ENCODE peak calls at places on chromosomes 3 and 15, in nine cellular contexts. S, H, D, J, G, L, W, T and O are unnamed samples.

GRCh38 chr3:188627652-188628051 is 473.7 kb downstream of the LPP start:
- DNase-seq in J (no peak), S (no peak), D (peak), T (no peak), W (no peak), L (peak), H (no peak), G (no peak), O (no peak)

GRCh38 chr15:70826634-70827033 is 27.3 kb downstream of the LARP6 start:
- DNase-seq in G (no peak), J (no peak), S (no peak), H (no peak), T (no peak), D (peak), L (peak), W (no peak), O (peak)

GRCh38 chr3:46959169-46959515 is 17.4 kb downstream of the CCDC12 start:
- DNase-seq in S (no peak), L (no peak), H (no peak), W (no peak), T (no peak), G (no peak), J (no peak), D (no peak), O (peak)

GRCh38 chr15:47066386-47066785 is 650.9 kb upstream of the SEMA6D start:
- DNase-seq in D (no peak), W (no peak), G (no peak), S (no peak), J (no peak), L (no peak), T (no peak), H (no peak), O (no peak)

GRCh38 chr3:88307666-88308065 is 157.9 kb downstream of the C3orf38 start:
- DNase-seq in G (no peak), W (peak), J (no peak), S (no peak), H (no peak), T (no peak), L (no peak), D (no peak), O (no peak)

GRCh38 chr15:73333001-73333400 is 35.8 kb downstream of the HCN4 start:
- DNase-seq in W (no peak), D (no peak), G (no peak), T (no peak), L (no peak), S (no peak), H (no peak), J (no peak), O (no peak)

GRCh38 chr15:100516592-100517489 is 11.9 kb downstream of the CERS3 start:
- DNase-seq in W (no peak), H (no peak), J (no peak), T (peak), L (no peak), G (no peak), S (no peak), D (no peak), O (no peak)

GRCh38 chr3:105965384-105965783 is 96.6 kb upstream of the CBLB start:
- DNase-seq in G (no peak), L (peak), J (no peak), H (no peak), W (no peak), T (no peak), S (no peak), D (no peak), O (no peak)

GRCh38 chr3:140927711-140928110 is 13.9 kb upstream of the SLC25A36 start:
- DNase-seq in W (no peak), T (no peak), H (no peak), J (peak), L (no peak), G (no peak), D (no peak), S (no peak), O (no peak)

GRCh38 chr3:178275793-178276192 is 260.4 kb upstream of the KCNMB2 start:
- DNase-seq in L (no peak), J (no peak), W (no peak), H (no peak), D (no peak), G (no peak), T (no peak), S (no peak), O (no peak)

GRCh38 chr3:10715886-10716285 is 100.1 kb upstream of the SLC6A11 start:
- DNase-seq in S (no peak), W (no peak), T (no peak), G (no peak), D (no peak), H (no peak), J (no peak), L (no peak), O (no peak)

GRCh38 chr3:138220788-138221187 is 33.7 kb downstream of the ARMC8 start:
- DNase-seq in T (no peak), L (no peak), J (no peak), G (no peak), H (no peak), D (no peak), S (no peak), W (no peak), O (no peak)

GRCh38 chr15:98649996-98650870 is 1.9 kb downstream of the IGF1R start:
- DNase-seq in T (no peak), H (peak), W (peak), S (peak), L (no peak), D (no peak), J (peak), G (peak), O (no peak)

GRCh38 chr15:80251505-80252280 is at the start of gene CTXND1:
- DNase-seq in S (peak), L (no peak), G (no peak), H (no peak), W (peak), T (no peak), J (no peak), D (no peak), O (no peak)

GRCh38 chr3:38816026-38816425 is at the start of gene SCN10A:
- DNase-seq in W (no peak), T (no peak), D (no peak), H (no peak), S (no peak), G (no peak), J (no peak), L (no peak), O (no peak)

GRCh38 chr15:59174846-59175831 is 31.5 kb upstream of the LDHAL6B start:
- DNase-seq in H (peak), L (peak), D (peak), G (no peak), T (no peak), W (peak), J (peak), S (peak), O (peak)

GRCh38 chr3:171295502-171296373 is 164.5 kb downstream of the TNIK start:
- DNase-seq in T (no peak), G (no peak), D (no peak), W (peak), J (no peak), H (no peak), S (peak), L (no peak), O (no peak)

GRCh38 chr15:74174216-74174965 is 881 bp downstream of the ISLR start:
- DNase-seq in W (no peak), G (no peak), H (no peak), J (no peak), L (peak), D (no peak), S (no peak), T (peak), O (no peak)

GRCh38 chr3:13715167-13715954 is 164.5 kb downstream of the WNT7A start:
- DNase-seq in W (no peak), T (no peak), G (no peak), D (no peak), S (no peak), J (peak), L (no peak), H (no peak), O (no peak)

GRCh38 chr3:22475665-22476064 is 724.7 kb upstream of the ZNF385D start:
- DNase-seq in W (no peak), S (no peak), H (peak), D (no peak), J (no peak), L (peak), G (no peak), T (no peak), O (no peak)

GRCh38 chr15:101398247-101398646 is 91.3 kb downstream of the PCSK6 start:
- DNase-seq in T (no peak), J (no peak), S (no peak), G (no peak), H (no peak), W (no peak), L (no peak), D (no peak), O (no peak)

GRCh38 chr3:157135671-157136396 is 24.1 kb downstream of the CCNL1 start:
- DNase-seq in H (no peak), J (no peak), S (peak), G (no peak), L (peak), D (no peak), T (no peak), W (no peak), O (no peak)

GRCh38 chr3:55683666-55684270 is 196.7 kb upstream of the WNT5A start:
- DNase-seq in H (no peak), D (no peak), T (no peak), W (no peak), J (no peak), S (no peak), L (no peak), G (no peak), O (no peak)

GRCh38 chr15:101250331-101250730 is 1.5 kb downstream of the CHSY1 start:
- DNase-seq in J (no peak), L (peak), H (no peak), S (no peak), G (no peak), T (no peak), W (peak), D (no peak), O (no peak)

GRCh38 chr3:126522363-126522788 is 1.6 kb upstream of the CHST13 start:
- DNase-seq in J (peak), G (peak), H (peak), T (peak), L (peak), W (peak), D (peak), S (peak), O (no peak)

GRCh38 chr3:149224736-149225594 is 3.3 kb upstream of the CP start:
- DNase-seq in G (no peak), H (peak), J (no peak), S (peak), W (no peak), L (peak), T (no peak), D (no peak), O (no peak)

GRCh38 chr3:186614597-186615483 is 2.0 kb downstream of the AHSG start:
- DNase-seq in T (peak), L (peak), H (peak), W (peak), S (peak), J (peak), D (peak), G (peak), O (peak)

GRCh38 chr3:134641671-134642300 is 9.0 kb downstream of the KY start:
- DNase-seq in J (peak), T (no peak), H (no peak), G (no peak), W (no peak), S (no peak), D (no peak), L (no peak), O (no peak)

GRCh38 chr3:11603628-11604027 is 40.1 kb downstream of the VGLL4 start:
- DNase-seq in L (peak), S (no peak), J (no peak), G (no peak), D (no peak), T (no peak), W (no peak), H (no peak), O (no peak)

GRCh38 chr3:46466273-46466672 is 1.6 kb upstream of the LTF start:
- DNase-seq in L (no peak), T (no peak), W (no peak), S (no peak), H (no peak), G (no peak), J (peak), D (no peak), O (no peak)

GRCh38 chr3:197339841-197340520 is 41.6 kb upstream of the DLG1 start:
- DNase-seq in H (no peak), S (no peak), W (no peak), D (no peak), J (no peak), G (no peak), T (no peak), L (peak), O (no peak)

GRCh38 chr3:107025961-107026360 is 351.3 kb upstream of the CCDC54 start:
- DNase-seq in H (no peak), J (no peak), L (no peak), G (no peak), T (no peak), S (no peak), D (no peak), W (no peak), O (no peak)

GRCh38 chr3:8851703-8852102 is 82.3 kb upstream of the OXTR start:
- DNase-seq in G (no peak), T (no peak), H (no peak), S (no peak), J (no peak), L (peak), D (no peak), W (no peak), O (no peak)

GRCh38 chr3:101849714-101850326 is 506 bp downstream of the NFKBIZ start:
- DNase-seq in W (peak), L (no peak), H (peak), T (no peak), D (no peak), J (peak), S (peak), G (peak), O (no peak)

GRCh38 chr3:139292933-139293664 is 50.7 kb upstream of the MRPS22 start:
- DNase-seq in L (no peak), S (no peak), W (no peak), G (no peak), D (no peak), J (no peak), H (no peak), T (peak), O (no peak)

GRCh38 chr3:152315623-152316022 is 46.9 kb downstream of the MBNL1 start:
- DNase-seq in S (no peak), W (no peak), J (no peak), G (no peak), T (no peak), H (no peak), D (no peak), L (no peak), O (no peak)

GRCh38 chr3:141969711-141970110 is 93.3 kb downstream of the ATP1B3 start:
- DNase-seq in L (no peak), W (no peak), T (no peak), D (no peak), S (no peak), G (no peak), J (no peak), H (no peak), O (no peak)

GRCh38 chr15:85742186-85742751 is 52.5 kb downstream of the KLHL25 start:
- DNase-seq in L (peak), D (no peak), H (no peak), W (no peak), G (no peak), S (no peak), J (no peak), T (no peak), O (no peak)

GRCh38 chr3:134543113-134543512 is 57.3 kb downstream of the CEP63 start:
- DNase-seq in L (no peak), G (no peak), T (no peak), D (no peak), H (no peak), J (no peak), S (no peak), W (no peak), O (no peak)

GRCh38 chr3:34015204-34016142 is 217.0 kb downstream of the PDCD6IP start:
- DNase-seq in H (peak), J (no peak), L (peak), G (no peak), W (peak), T (no peak), S (peak), D (no peak), O (peak)
- H3K4me3 ChIP-seq in H (no peak), J (no peak), L (no peak), G (no peak), W (no peak), T (no peak), S (no peak), D (no peak), O (no peak)

GRCh38 chr15:55318588-55319494 is at the start of the genes PIGB and PIGBOS1:
- DNase-seq in T (peak), W (peak), L (peak), G (peak), J (peak), D (peak), H (peak), S (peak), O (peak)

GRCh38 chr15:55322452-55322851 is 3.4 kb downstream of the PIGB start:
- DNase-seq in W (peak), H (no peak), J (no peak), L (no peak), S (no peak), T (no peak), G (no peak), D (no peak), O (no peak)

GRCh38 chr15:55320963-55321362 is 1.9 kb downstream of the PIGB start:
- DNase-seq in L (no peak), S (no peak), T (no peak), D (no peak), J (no peak), W (no peak), H (no peak), G (no peak), O (no peak)

DNA sequence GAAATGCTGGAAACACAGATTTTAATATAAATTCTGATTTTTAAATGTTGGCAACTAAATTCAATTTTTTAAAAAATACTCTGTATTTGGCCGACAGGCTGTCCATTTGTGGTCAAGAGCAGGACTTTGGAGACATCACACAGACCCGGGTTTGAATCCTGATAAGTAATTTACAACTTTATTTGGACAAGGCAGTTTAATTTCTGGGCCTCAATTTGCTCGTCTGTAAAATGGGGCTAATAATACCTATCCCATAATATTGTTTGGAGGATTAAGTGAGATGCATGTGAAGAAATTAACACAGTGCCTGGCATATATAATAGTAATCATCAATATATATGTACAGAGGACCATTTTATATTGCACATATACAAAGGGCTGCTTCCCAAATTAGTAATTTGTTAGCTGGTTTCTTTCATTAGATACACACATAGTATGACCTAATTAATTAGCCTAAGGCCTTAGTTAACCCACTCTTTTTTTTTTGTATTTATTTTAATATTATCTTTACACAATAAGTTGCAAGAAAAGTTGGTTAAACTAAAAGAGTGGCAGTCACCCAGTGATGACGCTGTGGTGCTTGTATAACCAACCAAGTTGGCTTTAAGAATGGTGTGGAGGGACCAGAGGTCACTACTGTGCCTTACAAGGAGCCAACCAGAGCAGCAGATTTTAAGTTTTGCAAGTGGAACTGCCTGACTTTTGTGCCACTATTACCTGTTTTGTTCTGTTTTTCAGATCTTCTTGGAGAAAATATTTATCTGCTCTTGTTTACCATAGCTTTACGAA is 709 bp downstream of the PIGB start:
- DNase-seq in L (peak), W (peak), T (no peak), S (no peak), G (no peak), D (no peak), H (peak), J (peak), O (no peak)
- H3K4me3 ChIP-seq in L (peak), W (peak), T (peak), S (peak), G (peak), D (peak), H (peak), J (peak), O (peak)

GRCh38 chr3:31924628-31925270 is 56.3 kb downstream of the OSBPL10 start:
- DNase-seq in J (no peak), L (no peak), D (no peak), T (no peak), W (no peak), S (no peak), G (no peak), H (no peak), O (no peak)

GRCh38 chr3:31922962-31923361 is 58.1 kb downstream of the OSBPL10 start:
- DNase-seq in W (no peak), S (no peak), G (no peak), D (no peak), L (peak), H (no peak), J (no peak), T (no peak), O (no peak)

GRCh38 chr3:31927806-31928205 is 53.3 kb downstream of the OSBPL10 start:
- DNase-seq in W (no peak), T (no peak), J (no peak), H (no peak), D (no peak), S (no peak), G (no peak), L (no peak), O (no peak)

GRCh38 chr3:31926543-31926942 is 54.5 kb downstream of the OSBPL10 start:
- DNase-seq in D (no peak), W (no peak), T (no peak), J (no peak), G (no peak), L (no peak), S (no peak), H (no peak), O (no peak)

GRCh38 chr3:31925271-31925630 is 55.8 kb downstream of the OSBPL10 start:
- DNase-seq in J (no peak), D (no peak), W (no peak), H (peak), T (no peak), S (no peak), G (no peak), L (no peak), O (no peak)
- H3K4me3 ChIP-seq in J (no peak), D (no peak), W (no peak), H (no peak), T (no peak), S (no peak), G (no peak), L (no peak), O (no peak)

GRCh38 chr15:53445531-53445930 is 313.9 kb downstream of the WDR72 start:
- DNase-seq in G (no peak), D (no peak), J (no peak), H (no peak), S (no peak), L (no peak), W (no peak), T (no peak), O (no peak)
- H3K4me3 ChIP-seq in G (no peak), D (no peak), J (no peak), H (no peak), S (no peak), L (no peak), W (no peak), T (no peak), O (no peak)

DNA sequence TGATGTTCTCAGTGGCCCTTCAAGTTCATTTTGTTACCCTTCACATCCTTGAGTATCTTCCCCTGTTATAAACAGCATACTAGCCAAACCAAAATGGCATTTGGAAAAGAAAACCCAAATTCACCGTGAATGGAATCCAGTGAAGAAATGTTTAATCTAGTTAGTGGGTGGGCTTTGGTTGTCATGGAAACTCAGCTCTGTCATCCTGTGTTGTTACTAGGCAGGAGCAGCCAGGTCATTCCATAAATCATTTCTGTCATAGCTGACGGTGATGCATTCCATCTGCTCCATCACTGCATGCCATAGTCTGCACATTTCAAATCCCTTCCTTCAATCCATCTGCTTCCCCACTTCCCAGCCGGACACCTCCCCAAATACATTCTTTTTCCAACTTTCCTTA is 140.4 kb upstream of the CGNL1 start:
- DNase-seq in L (peak), W (peak), G (no peak), H (no peak), D (no peak), S (peak), T (no peak), J (no peak), O (no peak)
- H3K4me3 ChIP-seq in L (no peak), W (no peak), G (no peak), H (no peak), D (no peak), S (no peak), T (no peak), J (no peak), O (no peak)

DNA sequence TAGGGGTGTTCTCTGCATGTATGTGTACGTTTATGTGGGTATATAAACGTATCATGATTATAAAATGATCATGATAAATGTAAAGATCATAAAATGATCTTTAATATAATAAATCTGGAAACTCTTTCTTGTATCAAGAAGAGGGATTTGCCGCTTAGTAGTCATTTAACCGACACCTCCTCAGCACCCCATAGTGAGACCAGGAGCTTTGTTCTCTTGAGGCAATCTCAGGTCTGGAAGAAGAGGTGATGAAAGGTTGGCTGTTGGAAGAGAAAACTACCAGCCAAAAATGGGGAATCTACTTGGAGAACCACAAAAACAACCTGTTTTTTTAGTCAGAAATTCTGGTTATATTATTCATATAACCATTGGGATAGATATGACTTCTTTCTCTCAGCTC is 38.7 kb downstream of the TGFBR2 start:
- DNase-seq in J (no peak), L (no peak), H (no peak), D (no peak), G (no peak), S (no peak), W (no peak), T (no peak), O (no peak)
- H3K4me3 ChIP-seq in J (no peak), L (no peak), H (no peak), D (no peak), G (no peak), S (no peak), W (no peak), T (no peak), O (no peak)

GRCh38 chr3:15933439-15934144 is 135.8 kb upstream of the ANKRD28 start:
- DNase-seq in H (no peak), D (no peak), J (no peak), W (no peak), L (peak), S (no peak), G (no peak), T (no peak), O (no peak)
- H3K4me3 ChIP-seq in H (no peak), D (no peak), J (no peak), W (no peak), L (no peak), S (no peak), G (no peak), T (no peak), O (no peak)